ENCODE peak calls at places on chromosomes 5 and 9, in seven cellular contexts. P is stimulated activated CD4-positive, alpha-beta T cell treated with anti-CD3 and anti-CD28 coated beads, Interleukin-2, amount 100 ng/mL, for 48 hours; W is PC-3; Y is NCI-H460; J is A549; S is G401; B is left ventricle myocardium inferior. I is an unnamed sample.

GRCh38 chr9:106799146-106799545 is 63.8 kb upstream of the ZNF462 start:
- DNase-seq in P (no peak), W (peak; percentile 71), Y (peak; percentile 14), J (peak; percentile 3), S (no peak), B (no peak), I (no peak)

GRCh38 chr9:18393340-18394130 is 80.4 kb upstream of the ADAMTSL1 start:
- DNase-seq in P (no peak), W (peak; percentile 92), Y (peak; percentile 72), J (peak; percentile 88), S (peak; percentile 37), B (no peak), I (no peak)

GRCh38 chr9:34556951-34557350 is 32.6 kb downstream of the CNTFR start:
- DNase-seq in P (no peak), W (no peak), Y (no peak), J (no peak), S (no peak), B (no peak), I (no peak)

GRCh38 chr9:131706608-131706970 is 33.3 kb downstream of the RAPGEF1 start:
- DNase-seq in P (no peak), W (no peak), Y (no peak), J (no peak), S (no peak), B (no peak), I (no peak)

GRCh38 chr9:92986175-92987110 is 39.1 kb downstream of the FGD3 start:
- DNase-seq in P (no peak), W (no peak), Y (no peak), J (peak; percentile 39), S (no peak), B (no peak), I (no peak)

GRCh38 chr5:1727571-1727970 is 72.1 kb downstream of the MRPL36 start:
- DNase-seq in P (no peak), W (no peak), Y (no peak), J (no peak), S (no peak), B (no peak), I (no peak)

GRCh38 chr9:136438909-136439549 is 616 bp downstream of the INPP5E start:
- DNase-seq in P (peak; percentile 50), W (peak; percentile 16), Y (no peak), J (peak; percentile 29), S (no peak), B (no peak), I (peak; percentile 12)

GRCh38 chr9:89015330-89015729 is 24.1 kb downstream of the S1PR3 start:
- DNase-seq in P (no peak), W (peak; percentile 11), Y (no peak), J (no peak), S (no peak), B (no peak), I (no peak)

GRCh38 chr5:156431956-156432829 is 105.2 kb downstream of the SGCD start:
- DNase-seq in P (no peak), W (no peak), Y (no peak), J (no peak), S (no peak), B (no peak), I (no peak)

GRCh38 chr5:177194278-177194677 is 60.7 kb downstream of the NSD1 start:
- DNase-seq in P (no peak), W (peak; percentile 94), Y (peak; percentile 79), J (peak; percentile 82), S (no peak), B (no peak), I (no peak)

GRCh38 chr5:61333351-61334223 is 1.5 kb downstream of the ZSWIM6 start:
- DNase-seq in P (no peak), W (peak; percentile 16), Y (no peak), J (no peak), S (peak; percentile 51), B (peak; percentile 47), I (no peak)

I was measured in CMK.